ENCODE peak calls at places on chromosome 7, in seven cellular contexts. B, M, X, F, J, C and O are unnamed samples.

GRCh38 chr7:29319719-29320521 is 125.3 kb downstream of the CHN2 start:
- DNase-seq in F (no peak), J (no peak), X (no peak), C (peak; percentile 50), B (no peak), M (no peak), O (no peak)

GRCh38 chr7:2405601-2406345 is 2.4 kb downstream of the CHST12 start:
- DNase-seq in X (no peak), B (peak; percentile 61), F (no peak), J (peak; percentile 61), M (no peak), C (no peak), O (no peak)

GRCh38 chr7:33849004-33849403 is 56.3 kb upstream of the BMPER start:
- DNase-seq in B (no peak), X (peak; percentile 55), C (no peak), F (no peak), J (no peak), M (no peak), O (no peak)

GRCh38 chr7:105863876-105864275 is 12.5 kb downstream of the ATXN7L1 start:
- DNase-seq in X (no peak), C (no peak), B (no peak), J (no peak), M (no peak), F (no peak), O (no peak)

GRCh38 chr7:159136442-159136841 is 8.2 kb downstream of the VIPR2 start:
- DNase-seq in M (no peak), F (no peak), J (no peak), X (no peak), C (no peak), B (no peak), O (peak; percentile 14)

GRCh38 chr7:148914208-148914777 is 30.2 kb upstream of the EZH2 start:
- DNase-seq in J (peak; percentile 60), B (no peak), M (peak; percentile 64), F (peak; percentile 18), C (no peak), X (peak; percentile 87), O (peak; percentile 69)

GRCh38 chr7:117012284-117013174 is 59.2 kb downstream of the ST7 start:
- DNase-seq in X (no peak), M (peak; percentile 63), C (no peak), F (peak; percentile 57), J (peak; percentile 74), B (no peak), O (peak; percentile 51)

GRCh38 chr7:744854-745430 is 17.9 kb upstream of the PRKAR1B start:
- DNase-seq in C (no peak), X (no peak), M (no peak), J (no peak), B (no peak), F (no peak), O (no peak)

GRCh38 chr7:35334511-35334910 is 80.6 kb upstream of the TBX20 start:
- DNase-seq in F (no peak), X (no peak), C (no peak), J (no peak), M (no peak), B (no peak), O (peak; percentile 3)

GRCh38 chr7:8214162-8214897 is 47.6 kb downstream of the ICA1 start:
- DNase-seq in J (no peak), C (no peak), M (peak; percentile 64), X (peak; percentile 26), B (no peak), F (no peak), O (no peak)

GRCh38 chr7:5429857-5430611 is 6.4 kb upstream of the TNRC18 start:
- DNase-seq in C (peak; percentile 31), B (peak; percentile 69), X (no peak), F (no peak), M (peak; percentile 42), J (no peak), O (no peak)

GRCh38 chr7:55552320-55553086 is 19.8 kb downstream of the VOPP1 start:
- DNase-seq in M (peak; percentile 71), J (no peak), X (peak; percentile 91), F (peak; percentile 37), C (peak; percentile 50), B (peak; percentile 70), O (peak; percentile 96)

GRCh38 chr7:143145-143751 is 49.1 kb upstream of the FAM20C start:
- DNase-seq in B (no peak), M (no peak), F (no peak), X (no peak), C (no peak), J (no peak), O (no peak)

GRCh38 chr7:94393251-94393758 is 1.4 kb upstream of the COL1A2 start:
- DNase-seq in B (no peak), F (no peak), C (no peak), X (no peak), M (peak; percentile 54), J (no peak), O (peak; percentile 48)

GRCh38 chr7:264541-265191 is 25.3 kb upstream of the FOXL3 start:
- DNase-seq in B (peak; percentile 75), J (no peak), F (peak; percentile 70), M (no peak), C (peak; percentile 53), X (no peak), O (no peak)

GRCh38 chr7:30090111-30090510 is 44.7 kb upstream of the MTURN start:
- DNase-seq in J (no peak), F (no peak), B (no peak), M (no peak), X (no peak), C (no peak), O (no peak)

DNA sequence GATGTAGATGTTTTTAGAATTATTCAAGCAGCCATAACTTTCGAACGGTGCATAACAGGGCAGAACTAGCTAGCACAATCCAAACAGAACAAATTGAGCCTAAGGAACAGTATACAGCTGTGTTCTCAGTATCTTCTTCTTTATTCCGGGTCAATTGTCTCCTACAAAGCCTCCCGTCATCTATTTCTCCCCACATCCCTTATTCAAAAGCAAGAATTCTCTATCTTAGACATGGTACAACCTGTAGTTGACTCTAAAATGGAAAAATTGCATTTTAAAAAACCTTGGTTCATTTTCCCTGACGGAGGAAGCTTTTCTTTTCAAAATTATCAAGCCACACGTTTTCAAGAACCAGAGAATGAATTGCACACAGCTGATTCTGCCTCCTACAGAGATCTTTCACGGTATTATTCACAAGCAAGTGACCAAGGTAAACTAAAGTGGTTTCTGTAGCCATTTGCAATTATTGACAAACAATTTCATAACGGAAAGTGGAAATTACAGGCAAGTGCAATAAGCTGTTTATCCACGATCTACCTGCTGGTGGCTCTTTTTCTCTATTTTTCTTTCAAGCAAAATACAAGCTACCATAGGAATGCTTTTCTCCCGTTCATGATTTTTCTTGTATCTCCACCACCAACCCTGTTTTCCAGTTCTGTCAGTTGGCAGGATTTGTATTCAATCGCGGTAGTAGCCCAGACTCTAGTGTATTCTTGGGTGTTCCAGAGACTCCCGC is 2.3 kb downstream of the GRM8 start:
- DNase-seq in F (peak; percentile 4), X (no peak), C (no peak), M (no peak), B (no peak), J (no peak), O (no peak)
- TF ChIP-seq CTCF in F (no peak), X (no peak), C (no peak), M (no peak), B (no peak), J (no peak), O (no peak)

DNA sequence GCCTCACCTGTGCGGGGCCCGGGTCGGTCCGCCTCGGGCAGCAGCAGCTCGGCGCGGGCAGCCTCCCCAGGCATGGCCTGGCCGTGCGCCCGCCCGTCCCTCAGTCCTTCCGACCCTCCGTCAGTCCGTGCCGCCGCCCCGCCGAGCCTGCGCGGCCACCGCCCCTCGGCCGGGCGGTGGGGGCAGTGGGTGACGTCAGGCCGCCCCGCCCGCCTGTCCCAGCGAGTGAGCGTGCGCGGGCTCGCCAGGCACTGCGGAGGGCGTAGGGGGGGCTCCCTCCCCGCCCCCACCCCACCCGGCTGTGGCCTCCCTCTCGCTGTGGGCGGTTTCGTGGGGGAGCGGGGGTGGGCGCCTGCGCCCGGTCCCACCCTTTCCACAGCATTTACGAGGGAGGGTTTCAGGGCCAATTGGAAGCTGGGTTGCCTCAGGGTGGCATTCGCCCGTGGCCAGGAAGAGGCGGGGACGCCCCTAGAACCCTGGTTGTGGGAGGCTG is at the start of gene NACAD:
- DNase-seq in B (peak; percentile 45), F (no peak), J (peak; percentile 60), C (no peak), X (peak; percentile 19), M (no peak), O (no peak)
- H3K4me3 ChIP-seq in B (peak within 1 kb of the TSS; percentile 54), F (peak within 1 kb of the TSS; percentile 45), J (peak within 1 kb of the TSS; percentile 25), C (peak within 1 kb of the TSS; percentile 8), X (peak within 1 kb of the TSS; percentile 67), M (peak within 1 kb of the TSS; percentile 66), O (peak within 1 kb of the TSS; percentile 52)

DNA sequence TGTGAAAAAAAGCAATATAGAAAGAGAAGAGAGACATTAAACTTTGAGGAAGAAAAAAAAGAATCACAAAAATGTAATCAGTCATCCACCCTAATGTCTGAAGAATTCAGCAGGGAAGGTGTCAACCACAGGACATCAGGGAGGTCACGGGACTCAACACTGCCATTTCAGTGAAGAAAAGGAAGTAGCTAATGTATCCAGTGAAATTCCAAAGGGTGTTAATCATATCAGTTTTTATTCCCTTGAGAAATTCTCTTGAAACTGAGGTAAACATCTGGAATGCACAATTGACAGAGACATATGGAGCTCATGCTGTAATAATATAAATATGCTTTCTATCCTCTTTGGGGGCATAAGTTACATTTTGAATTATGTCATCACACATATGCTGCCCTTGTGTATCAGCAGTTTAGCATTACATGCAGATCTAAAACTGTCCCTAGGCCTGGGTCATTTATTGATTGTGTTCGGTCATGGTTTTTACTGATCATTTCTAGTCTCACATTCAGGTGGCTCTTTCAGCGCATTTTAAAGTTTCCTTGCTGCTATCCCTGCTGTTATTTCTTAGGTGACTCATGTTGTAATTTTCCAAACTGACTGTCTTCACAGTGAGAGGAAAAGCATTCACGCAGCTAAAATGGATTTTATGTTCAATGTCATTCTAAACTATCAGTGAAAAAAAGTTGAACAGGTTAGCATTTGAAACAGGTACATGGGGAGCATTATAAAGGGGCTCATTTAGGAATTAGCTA is 273.9 kb downstream of the TSPAN12 start:
- DNase-seq in B (no peak), M (peak; percentile 26), X (peak; percentile 94), J (no peak), F (no peak), C (no peak), O (peak; percentile 85)
- TF ChIP-seq CTCF in B (no peak), M (no peak), X (no peak), J (no peak), F (no peak), C (no peak), O (no peak)

GRCh38 chr7:43649755-43650274 is 66.9 kb downstream of the STK17A start:
- DNase-seq in F (no peak), J (no peak), C (no peak), B (peak; percentile 60), X (no peak), M (no peak), O (no peak)
- H3K4me3 ChIP-seq in F (no peak overlapping the region), J (no peak overlapping the region), C (no peak overlapping the region), B (peak overlapping the region; percentile 5), X (peak overlapping the region; percentile 19), M (no peak overlapping the region), O (no peak overlapping the region)